ENCODE peak calls at places on chromosomes 7 and 10, in eight cellular contexts. Z, K, W, G, H, E, R and A are unnamed samples. For H3K9me3, the result is how much of the 10 kb centered on the place peaks cover.

GRCh38 chr10:59628456-59628855 is 81.2 kb downstream of the SLC16A9 start:
- DNase-seq in R (no peak), K (no peak), E (no peak), H (no peak), G (no peak), W (no peak), Z (no peak), A (no peak)

GRCh38 chr7:49327155-49327554 is 402.8 kb downstream of the CDC14C start:
- DNase-seq in W (no peak), E (no peak), Z (no peak), H (no peak), G (no peak), R (no peak), K (no peak), A (no peak)

GRCh38 chr7:12152196-12152918 is 58.7 kb upstream of the TMEM106B start:
- DNase-seq in E (no peak), H (no peak), R (no peak), Z (no peak), K (no peak), G (no peak), W (no peak), A (no peak)

GRCh38 chr10:122062831-122063674 is 74.1 kb downstream of the TACC2 start:
- DNase-seq in G (peak), W (peak), E (peak), Z (peak), H (peak), R (peak), K (peak), A (no peak)

GRCh38 chr7:44280993-44281721 is 44.2 kb downstream of the CAMK2B start:
- DNase-seq in E (no peak), H (peak), Z (no peak), R (peak), G (no peak), K (no peak), W (peak), A (peak)

GRCh38 chr7:13989138-13989943 is at the start of gene ETV1:
- DNase-seq in R (peak), K (peak), G (peak), W (peak), H (peak), Z (peak), E (peak), A (no peak)

GRCh38 chr7:143380264-143380645 is 890 bp upstream of the ZYX start:
- DNase-seq in W (peak), E (peak), R (peak), G (peak), H (peak), Z (peak), K (peak), A (peak)

GRCh38 chr7:138170959-138171703 is 94.9 kb downstream of the AKR1D1 start:
- DNase-seq in K (no peak), R (no peak), G (no peak), W (no peak), Z (no peak), H (no peak), E (no peak), A (no peak)

GRCh38 chr7:87047-87446 is 105.3 kb upstream of the FAM20C start:
- DNase-seq in E (no peak), R (peak), H (no peak), K (no peak), Z (peak), W (no peak), G (no peak), A (no peak)

GRCh38 chr10:113006656-113007342 is 56.8 kb downstream of the TCF7L2 start:
- DNase-seq in Z (no peak), H (no peak), R (no peak), G (no peak), K (no peak), E (no peak), W (no peak), A (no peak)

GRCh38 chr10:69445094-69445493 is 6.2 kb upstream of the TSPAN15 start:
- DNase-seq in H (no peak), Z (no peak), W (no peak), K (no peak), R (no peak), G (no peak), E (no peak), A (no peak)

GRCh38 chr10:78771215-78771614 is 297.6 kb upstream of the ZMIZ1 start:
- DNase-seq in Z (no peak), K (no peak), E (no peak), W (no peak), H (no peak), G (no peak), R (no peak), A (no peak)

GRCh38 chr7:42237162-42237821 is at the start of gene GLI3:
- DNase-seq in Z (peak), H (peak), R (peak), W (peak), K (peak), E (peak), G (peak), A (no peak)

GRCh38 chr10:113273877-113274829 is 278.7 kb upstream of the HABP2 start:
- DNase-seq in K (no peak), W (no peak), E (peak), H (no peak), G (no peak), R (peak), Z (no peak), A (no peak)

GRCh38 chr10:102817175-102817574 is 20.0 kb downstream of the CYP17A1 start:
- DNase-seq in E (no peak), G (no peak), W (peak), K (no peak), R (no peak), Z (no peak), H (no peak), A (no peak)
- H3K27ac ChIP-seq in E (peak), G (peak), W (peak), K (peak), R (peak), Z (no peak), H (peak), A (no peak)

GRCh38 chr10:73629165-73629564 is 12.1 kb downstream of the MYOZ1 start:
- DNase-seq in Z (no peak), G (no peak), H (no peak), R (no peak), K (no peak), W (no peak), E (no peak), A (no peak)
- H3K9me3 ChIP-seq in Z (under half), G (under half), H (under half), R (under half), K (under half), W (under half), E (under half), A (under half)

GRCh38 chr10:35059486-35059885 is 30.7 kb downstream of the CUL2 start:
- DNase-seq in K (no peak), H (no peak), Z (no peak), W (no peak), R (no peak), G (no peak), E (no peak), A (no peak)

GRCh38 chr10:35056686-35057085 is 33.5 kb downstream of the CUL2 start:
- DNase-seq in H (no peak), Z (no peak), G (no peak), K (no peak), E (no peak), W (no peak), R (no peak), A (no peak)

GRCh38 chr10:35058686-35059085 is 31.5 kb downstream of the CUL2 start:
- DNase-seq in E (no peak), W (no peak), R (no peak), H (no peak), G (no peak), K (no peak), Z (no peak), A (no peak)

GRCh38 chr10:35058134-35058533 is 32.0 kb downstream of the CUL2 start:
- DNase-seq in H (no peak), E (no peak), G (no peak), K (no peak), Z (peak), R (no peak), W (no peak), A (no peak)

DNA sequence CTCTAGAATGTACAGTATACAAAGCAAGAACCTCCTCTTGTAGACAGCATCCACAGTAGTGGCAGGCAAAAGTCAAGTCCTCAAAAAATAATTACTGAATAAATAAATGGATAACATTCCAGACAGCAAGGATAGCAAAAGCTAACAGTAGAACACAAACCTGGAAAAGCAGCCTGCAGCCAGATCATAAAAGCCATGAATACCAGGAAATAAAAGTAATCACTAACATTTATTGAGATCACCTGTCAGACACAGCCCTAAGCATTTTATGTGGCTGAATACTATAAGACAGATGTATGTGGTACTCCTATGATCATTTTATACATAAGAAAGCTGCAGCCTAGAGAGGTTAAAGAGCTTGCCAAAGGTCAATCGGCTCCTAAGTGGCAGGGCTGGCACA is 34.0 kb downstream of the CUL2 start:
- DNase-seq in R (no peak), W (no peak), K (no peak), E (no peak), Z (no peak), G (no peak), H (no peak), A (no peak)
- H3K27ac ChIP-seq in R (no peak), W (no peak), K (no peak), E (no peak), Z (no peak), G (no peak), H (no peak), A (no peak)

GRCh38 chr7:158369290-158369689 is 218.3 kb downstream of the PTPRN2 start:
- DNase-seq in K (no peak), R (no peak), W (peak), E (no peak), Z (no peak), H (peak), G (no peak), A (no peak)
- H3K9me3 ChIP-seq in K (under half), R (under half), W (under half), E (under half), Z (under half), H (under half), G (under half), A (under half)